ENCODE peak calls at places on chromosomes 6 and 20, in seven cellular contexts. C is fibroblast of mammary gland; M is caudate nucleus; Q is GM03348; K is activated T-helper 1 cell treated with Interleukin-2 at 50 U/mL for 16 hours; D is activated CD4-positive, alpha-beta T cell treated with anti-CD3 and anti-CD28 coated beads for 36 hours; N is activated naive CD4-positive, alpha-beta T cell. B is an unnamed sample.
A peak's percentile ranks its signal among the peaks of the same experiment; 100 is the strongest.

GRCh38 chr6:75103411-75103810 is 102.4 kb downstream of the COL12A1 start:
- DNase-seq in C (no peak), D (no peak), K (no peak), Q (no peak), M (no peak), N (no peak), B (no peak)

GRCh38 chr6:27471365-27472115 is 1.4 kb downstream of the ZNF184 start:
- DNase-seq in N (no peak), C (no peak), K (no peak), D (no peak), Q (peak; percentile 2), M (no peak), B (no peak)

GRCh38 chr6:156779206-156780116 is 2.3 kb downstream of the ARID1B start:
- DNase-seq in K (peak; percentile 34), M (no peak), N (peak; percentile 49), Q (peak; percentile 60), D (peak; percentile 78), C (no peak), B (peak; percentile 31)

GRCh38 chr20:45373353-45374100 is 4.6 kb downstream of the TP53TG5 start:
- DNase-seq in Q (peak; percentile 90), C (peak; percentile 78), N (peak; percentile 89), M (peak; percentile 77), K (peak; percentile 84), D (peak; percentile 96), B (peak; percentile 85)

GRCh38 chr20:46228671-46229070 is 79.6 kb downstream of the CDH22 start:
- DNase-seq in Q (no peak), N (no peak), D (no peak), K (no peak), M (no peak), C (no peak), B (no peak)

GRCh38 chr6:15476631-15477380 is 186.0 kb downstream of the DTNBP1 start:
- DNase-seq in N (no peak), C (no peak), Q (no peak), D (no peak), K (no peak), M (no peak), B (no peak)

GRCh38 chr6:158756977-158757752 is 62.0 kb downstream of the EZR start:
- DNase-seq in M (no peak), D (no peak), C (no peak), Q (no peak), K (no peak), N (no peak), B (no peak)

GRCh38 chr20:51118985-51119527 is 96.1 kb upstream of the KCNG1 start:
- DNase-seq in M (no peak), D (no peak), Q (no peak), C (no peak), N (no peak), K (no peak), B (no peak)

GRCh38 chr6:111985202-111985731 is 68.6 kb upstream of the CCN6 start:
- DNase-seq in M (no peak), C (peak; percentile 94), D (peak; percentile 63), N (no peak), K (no peak), Q (peak; percentile 75), B (no peak)

GRCh38 chr6:111757342-111757741 is 115.9 kb downstream of the FYN start:
- DNase-seq in D (no peak), K (no peak), Q (peak; percentile 44), N (no peak), M (no peak), C (peak; percentile 74), B (no peak)

GRCh38 chr6:3373597-3374203 is 83.2 kb downstream of the SLC22A23 start:
- DNase-seq in N (no peak), D (no peak), K (no peak), Q (no peak), C (no peak), M (no peak), B (no peak)

GRCh38 chr20:62513991-62514390 is 38.2 kb upstream of the GATA5 start:
- DNase-seq in M (no peak), Q (no peak), D (no peak), N (no peak), C (no peak), K (no peak), B (no peak)

GRCh38 chr6:166620478-166621113 is 6.5 kb downstream of the RPS6KA2 start:
- DNase-seq in Q (no peak), N (no peak), K (no peak), M (peak; percentile 60), C (no peak), D (no peak), B (no peak)

GRCh38 chr20:63517376-63518309 is 2.9 kb upstream of the PPDPF start:
- DNase-seq in N (no peak), Q (no peak), M (no peak), K (no peak), D (no peak), C (no peak), B (no peak)

GRCh38 chr6:118748311-118749062 is 97.1 kb upstream of the CEP85L start:
- DNase-seq in Q (peak; percentile 86), K (no peak), M (peak; percentile 86), N (no peak), D (no peak), C (peak; percentile 65), B (no peak)

GRCh38 chr20:36932476-36933426 is 18.8 kb downstream of the SAMHD1 start:
- DNase-seq in Q (peak; percentile 34), D (no peak), K (no peak), C (peak; percentile 61), M (no peak), N (no peak), B (no peak)

B was measured in effector CD4-positive, alpha-beta T cell.